ENCODE peak calls at places on chromosomes 13 and 19, in nine cellular contexts. T is tibial artery, B is AG10803, U is epithelial cell of esophagus, D is H1, P is fibroblast of mammary gland, N is cardiac muscle cell, A is IMR-90, O is astrocyte of the spinal cord. S is an unnamed sample.

GRCh38 chr19:752652-753517 is 2.0 kb downstream of the MISP start:
- DNase-seq in T (no peak), B (peak), U (peak), D (no peak), P (peak), N (peak), A (peak), O (peak), S (peak)

GRCh38 chr13:109734002-109734785 is 52.2 kb downstream of the IRS2 start:
- DNase-seq in T (no peak), B (no peak), U (no peak), D (no peak), P (no peak), N (no peak), A (no peak), O (no peak), S (no peak)

GRCh38 chr19:4362871-4363545 is 19.6 kb downstream of the MPND start:
- DNase-seq in T (peak), B (no peak), U (no peak), D (no peak), P (peak), N (no peak), A (no peak), O (no peak), S (no peak)

GRCh38 chr19:4414800-4415251 is 12.4 kb downstream of the CHAF1A start:
- DNase-seq in T (no peak), B (no peak), U (no peak), D (no peak), P (peak), N (peak), A (peak), O (peak), S (no peak)

GRCh38 chr13:71870036-71870435 is 3.0 kb upstream of the DACH1 start:
- DNase-seq in T (no peak), B (no peak), U (no peak), D (no peak), P (no peak), N (no peak), A (no peak), O (no peak), S (no peak)

GRCh38 chr13:33256148-33256547 is 29.4 kb downstream of the STARD13 start:
- DNase-seq in T (no peak), B (no peak), U (no peak), D (no peak), P (no peak), N (no peak), A (no peak), O (no peak), S (no peak)

GRCh38 chr13:62320129-62320724 is 904.6 kb upstream of the PCDH20 start:
- DNase-seq in T (no peak), B (peak), U (peak), D (no peak), P (peak), N (peak), A (peak), O (peak), S (peak)

GRCh38 chr13:22793598-22794134 is 387.1 kb upstream of the SGCG start:
- DNase-seq in T (no peak), B (no peak), U (peak), D (no peak), P (no peak), N (no peak), A (no peak), O (peak), S (no peak)

GRCh38 chr19:16462757-16463250 is 9.0 kb downstream of the EPS15L1 start:
- DNase-seq in T (no peak), B (no peak), U (peak), D (no peak), P (peak), N (no peak), A (peak), O (no peak), S (peak)

GRCh38 chr13:71798723-71799122 is 68.3 kb downstream of the DACH1 start:
- DNase-seq in T (no peak), B (no peak), U (no peak), D (no peak), P (no peak), N (no peak), A (no peak), O (no peak), S (no peak)

DNA sequence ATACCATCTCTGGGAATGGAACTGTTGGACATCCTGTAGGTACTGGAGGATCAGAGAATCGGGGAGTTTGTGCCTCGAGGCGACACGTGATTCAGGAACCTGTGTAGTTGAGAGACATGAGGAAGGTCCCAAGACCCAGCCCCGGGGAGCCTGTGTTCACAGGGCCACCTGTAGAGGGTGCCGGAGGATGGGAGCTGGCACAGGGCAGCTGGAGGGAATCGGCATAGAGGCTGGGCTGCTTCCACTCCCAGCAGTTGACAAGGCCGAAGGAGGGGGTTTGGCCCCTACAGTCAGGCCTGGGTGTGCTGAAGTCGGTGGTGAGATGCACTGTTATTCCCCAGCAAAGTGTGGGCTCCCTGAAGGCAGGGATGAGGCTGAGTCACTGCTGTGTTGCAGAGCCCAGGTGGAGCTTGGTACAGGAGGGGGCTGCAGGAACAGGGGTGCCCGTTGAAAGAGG is 2.5 kb upstream of the ISYNA1 start:
- DNase-seq in T (no peak), B (no peak), U (peak), D (no peak), P (no peak), N (no peak), A (no peak), O (no peak), S (no peak)
- TF ChIP-seq CTCF in T (no peak), B (peak), U (no peak), D (peak), P (peak), N (peak), A (peak), O (peak), S (peak)

GRCh38 chr19:56547535-56547934 is 8.8 kb downstream of the ZFP28 start:
- DNase-seq in T (no peak), B (no peak), U (no peak), D (no peak), P (no peak), N (no peak), A (no peak), O (no peak), S (no peak)
- TF ChIP-seq CTCF in T (no peak), B (no peak), U (no peak), D (peak), P (peak), N (no peak), A (no peak), O (peak), S (peak)

GRCh38 chr13:97588993-97589392 is 155.0 kb downstream of the RAP2A start:
- DNase-seq in T (no peak), B (no peak), U (peak), D (no peak), P (no peak), N (no peak), A (no peak), O (no peak), S (no peak)
- TF ChIP-seq CTCF in T (no peak), B (no peak), U (peak), D (no peak), P (no peak), N (no peak), A (no peak), O (no peak), S (peak)

DNA sequence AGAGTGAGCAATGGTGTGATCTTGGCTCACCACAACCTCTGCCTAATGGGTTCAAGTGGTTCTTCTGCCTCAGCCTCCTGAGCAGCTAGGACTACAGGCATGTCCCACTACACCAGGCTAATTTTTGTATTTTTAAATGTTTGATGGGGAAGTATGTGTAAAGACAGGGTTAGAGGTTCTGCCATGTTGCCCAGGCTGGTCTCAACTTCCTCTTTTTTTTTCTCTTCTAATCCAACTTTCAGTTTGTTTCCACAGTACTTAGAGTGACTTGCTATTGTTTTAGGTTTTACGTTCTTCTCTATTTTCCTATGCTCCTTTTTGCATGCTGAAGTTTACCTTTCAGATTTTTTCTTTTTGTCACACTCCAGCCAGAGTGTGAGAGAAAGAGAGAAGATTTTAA is 1433.0 kb downstream of the UQCRFS1 start:
- DNase-seq in T (no peak), B (no peak), U (no peak), D (no peak), P (no peak), N (no peak), A (no peak), O (no peak), S (no peak)
- TF ChIP-seq CTCF in T (no peak), B (no peak), U (no peak), D (no peak), P (no peak), N (no peak), A (no peak), O (no peak), S (no peak)